ENCODE peak calls at places on chromosomes 7 and 10, in four cellular contexts. O is A549, S is SK-N-SH, T is GM12878. K is an unnamed sample.

GRCh38 chr10:110498982-110499795 is 1.5 kb downstream of the DUSP5 start:
- DNase-seq in O (no peak), S (no peak), T (peak), K (peak)

GRCh38 chr10:1149793-1150637 is 93.8 kb downstream of the WDR37 start:
- DNase-seq in O (no peak), S (peak), T (no peak), K (no peak)

GRCh38 chr7:135672560-135673359 is 10.4 kb downstream of the STMP1 start:
- DNase-seq in O (peak), S (peak), T (no peak), K (peak)

GRCh38 chr7:157411580-157411979 is 74.8 kb downstream of the DNAJB6 start:
- DNase-seq in O (no peak), S (peak), T (no peak), K (no peak)

GRCh38 chr7:7969306-7970112 is 913 bp downstream of the GLCCI1 start:
- DNase-seq in O (peak), S (no peak), T (no peak), K (no peak)

GRCh38 chr7:19375986-19376385 is 230.8 kb upstream of the FERD3L start:
- DNase-seq in O (no peak), S (no peak), T (no peak), K (no peak)

GRCh38 chr7:1355568-1356340 is 103.5 kb downstream of the MICALL2 start:
- DNase-seq in O (no peak), S (peak), T (no peak), K (no peak)

GRCh38 chr7:105718511-105718925 is 137.2 kb upstream of the EFCAB10 start:
- DNase-seq in O (no peak), S (no peak), T (no peak), K (no peak)

GRCh38 chr10:42707229-42707628 is 68.9 kb upstream of the ZNF33B start:
- DNase-seq in O (no peak), S (no peak), T (no peak), K (no peak)

GRCh38 chr10:3542185-3542611 is 242.8 kb downstream of the KLF6 start:
- DNase-seq in O (no peak), S (no peak), T (no peak), K (no peak)

GRCh38 chr10:30186371-30186875 is 127.0 kb upstream of the JCAD start:
- DNase-seq in O (no peak), S (no peak), T (no peak), K (peak)

GRCh38 chr10:69317175-69318086 is 39.1 kb downstream of the HK1 start:
- DNase-seq in O (no peak), S (no peak), T (no peak), K (no peak)

GRCh38 chr7:28446131-28446530 is 33.8 kb downstream of the CREB5 start:
- DNase-seq in O (no peak), S (no peak), T (no peak), K (no peak)

GRCh38 chr10:95242581-95243317 is 48.1 kb downstream of the PDLIM1 start:
- DNase-seq in O (peak), S (peak), T (no peak), K (peak)

GRCh38 chr7:128363261-128363721 is 1.8 kb upstream of the PRRT4 start:
- DNase-seq in O (no peak), S (peak), T (no peak), K (no peak)

GRCh38 chr7:150945171-150945852 is 32.8 kb downstream of the KCNH2 start:
- DNase-seq in O (no peak), S (peak), T (no peak), K (no peak)

GRCh38 chr10:101018600-101019439 is 12.1 kb downstream of the PDZD7 start:
- DNase-seq in O (peak), S (peak), T (no peak), K (peak)

GRCh38 chr10:1373287-1373686 is 317.1 kb downstream of the WDR37 start:
- DNase-seq in O (no peak), S (peak), T (no peak), K (no peak)

GRCh38 chr7:103887853-103888602 is 101.4 kb downstream of the RELN start:
- DNase-seq in O (no peak), S (no peak), T (no peak), K (peak)

GRCh38 chr10:44981172-44982113 is 2.8 kb upstream of the DEPP1 start:
- DNase-seq in O (peak), S (no peak), T (no peak), K (peak)

GRCh38 chr7:105916603-105917002 is 40.2 kb upstream of the ATXN7L1 start:
- DNase-seq in O (no peak), S (no peak), T (no peak), K (no peak)

GRCh38 chr7:2173184-2173827 is 59.4 kb downstream of the MAD1L1 start:
- DNase-seq in O (no peak), S (peak), T (no peak), K (no peak)

GRCh38 chr7:75531359-75531821 is 39.3 kb downstream of the SPDYE5 start:
- DNase-seq in O (peak), S (no peak), T (no peak), K (peak)

GRCh38 chr10:118447478-118447877 is 105.4 kb upstream of the FAM204A start:
- DNase-seq in O (no peak), S (peak), T (no peak), K (no peak)

GRCh38 chr7:83466956-83467355 is 182.0 kb downstream of the SEMA3E start:
- DNase-seq in O (no peak), S (no peak), T (no peak), K (no peak)

GRCh38 chr10:6384031-6384430 is 181.3 kb downstream of the PFKFB3 start:
- DNase-seq in O (no peak), S (no peak), T (no peak), K (no peak)

GRCh38 chr10:71921319-71922027 is 42.7 kb upstream of the CHST3 start:
- DNase-seq in O (no peak), S (peak), T (no peak), K (no peak)

GRCh38 chr10:17780727-17781126 is 28.4 kb upstream of the MRC1 start:
- DNase-seq in O (no peak), S (no peak), T (no peak), K (no peak)

GRCh38 chr10:122341141-122341810 is 33.2 kb upstream of the PLEKHA1 start:
- DNase-seq in O (no peak), S (no peak), T (no peak), K (no peak)

GRCh38 chr10:124688889-124689670 is 55.1 kb downstream of the FAM53B start:
- DNase-seq in O (no peak), S (no peak), T (peak), K (no peak)

GRCh38 chr7:16619979-16620408 is 25.6 kb downstream of the ANKMY2 start:
- DNase-seq in O (no peak), S (no peak), T (peak), K (no peak)

GRCh38 chr7:1558181-1558811 is 2.3 kb upstream of the TMEM184A start:
- DNase-seq in O (no peak), S (peak), T (no peak), K (peak)

GRCh38 chr7:47788083-47788482 is 160.2 kb downstream of the PKD1L1 start:
- DNase-seq in O (no peak), S (no peak), T (no peak), K (no peak)

GRCh38 chr7:140680886-140681285 is 8.1 kb downstream of the ADCK2 start:
- DNase-seq in O (no peak), S (no peak), T (no peak), K (no peak)

GRCh38 chr10:97708976-97709745 is 4.4 kb upstream of the MARVELD1 start:
- DNase-seq in O (peak), S (peak), T (no peak), K (peak)

GRCh38 chr10:79180619-79181221 is 112.0 kb downstream of the ZMIZ1 start:
- DNase-seq in O (no peak), S (no peak), T (no peak), K (no peak)

GRCh38 chr10:79182122-79182521 is 113.4 kb downstream of the ZMIZ1 start:
- DNase-seq in O (no peak), S (no peak), T (no peak), K (no peak)

GRCh38 chr10:79182763-79183467 is 114.1 kb downstream of the ZMIZ1 start:
- DNase-seq in O (no peak), S (no peak), T (no peak), K (no peak)

GRCh38 chr10:79181227-79181626 is 112.5 kb downstream of the ZMIZ1 start:
- DNase-seq in O (no peak), S (no peak), T (no peak), K (no peak)

GRCh38 chr10:79181680-79182079 is 112.9 kb downstream of the ZMIZ1 start:
- DNase-seq in O (no peak), S (no peak), T (no peak), K (no peak)
- TF ChIP-seq PBX3 in O (no peak), S (no peak), T (no peak), K (no peak)

GRCh38 chr7:26705567-26705966 is 158.8 kb downstream of the SKAP2 start:
- DNase-seq in O (peak), S (peak), T (no peak), K (peak)
- TF ChIP-seq PBX3 in O (no peak), S (peak), T (no peak), K (no peak)

GRCh38 chr10:68208424-68209042 is 23.4 kb downstream of the ATOH7 start:
- DNase-seq in O (peak), S (peak), T (peak), K (peak)
- TF ChIP-seq PBX3 in O (no peak), S (no peak), T (no peak), K (no peak)

GRCh38 chr10:103658049-103658577 is 164.6 kb downstream of the NEURL1 start:
- DNase-seq in O (no peak), S (no peak), T (no peak), K (peak)

GRCh38 chr10:103661198-103661950 is 167.9 kb downstream of the NEURL1 start:
- DNase-seq in O (no peak), S (no peak), T (no peak), K (peak)

GRCh38 chr10:103660364-103661197 is 167.1 kb downstream of the NEURL1 start:
- DNase-seq in O (no peak), S (no peak), T (no peak), K (peak)

GRCh38 chr10:103661951-103662405 is 168.5 kb downstream of the NEURL1 start:
- DNase-seq in O (no peak), S (no peak), T (no peak), K (no peak)

GRCh38 chr10:103659674-103660363 is 166.3 kb downstream of the NEURL1 start:
- DNase-seq in O (no peak), S (no peak), T (no peak), K (peak)
- TF ChIP-seq PBX3 in O (no peak), S (no peak), T (no peak), K (no peak)

GRCh38 chr10:7438196-7438986 is 27.6 kb upstream of the SFMBT2 start:
- DNase-seq in O (no peak), S (peak), T (no peak), K (no peak)
- TF ChIP-seq PBX3 in O (no peak), S (no peak), T (no peak), K (no peak)

K was measured in HepG2.